ENCODE peak calls at places on chromosomes 3 and 15, in six cellular contexts. T is spleen, M is fibroblast of lung, D is BE2C, R is mucosa of descending colon, E is heart right ventricle. C is an unnamed sample.
A peak's percentile ranks its signal among the peaks of the same experiment; 100 is the strongest.

GRCh38 chr15:62706361-62706760 is 336.2 kb upstream of the TPM1 start:
- DNase-seq in T (no peak), M (no peak), D (no peak), R (no peak), E (no peak), C (no peak)

GRCh38 chr3:50926868-50927267 is 252.1 kb downstream of the DOCK3 start:
- DNase-seq in T (no peak), M (no peak), D (no peak), R (no peak), E (no peak), C (no peak)

GRCh38 chr3:39065197-39065596 is 13.4 kb downstream of the WDR48 start:
- DNase-seq in T (no peak), M (peak; percentile 68), D (peak; percentile 10), R (peak; percentile 43), E (no peak), C (no peak)

GRCh38 chr3:175445741-175446140 is 586.6 kb downstream of the NAALADL2 start:
- DNase-seq in T (no peak), M (no peak), D (no peak), R (no peak), E (no peak), C (no peak)

GRCh38 chr15:39685999-39686613 is 96.5 kb downstream of the FSIP1 start:
- DNase-seq in T (no peak), M (peak; percentile 53), D (peak; percentile 57), R (peak; percentile 79), E (no peak), C (peak; percentile 65)

GRCh38 chr3:63791974-63792373 is 27.1 kb upstream of the C3orf49 start:
- DNase-seq in T (no peak), M (peak; percentile 54), D (no peak), R (peak; percentile 16), E (no peak), C (no peak)

GRCh38 chr3:20080956-20081554 is 40.8 kb downstream of the KAT2B start:
- DNase-seq in T (peak; percentile 88), M (peak; percentile 33), D (peak; percentile 44), R (peak; percentile 36), E (peak; percentile 80), C (no peak)

GRCh38 chr15:38642689-38643270 is 78.2 kb upstream of the RASGRP1 start:
- DNase-seq in T (no peak), M (no peak), D (no peak), R (no peak), E (no peak), C (no peak)

GRCh38 chr15:76200641-76201105 is 110.6 kb downstream of the ETFA start:
- DNase-seq in T (no peak), M (no peak), D (no peak), R (no peak), E (no peak), C (no peak)

GRCh38 chr3:155281892-155282291 is 11.6 kb downstream of the STRIT1 start:
- DNase-seq in T (no peak), M (peak; percentile 39), D (no peak), R (no peak), E (no peak), C (no peak)

GRCh38 chr3:59818033-59818936 is 768.5 kb upstream of the CFAP20DC start:
- DNase-seq in T (no peak), M (peak; percentile 99), D (no peak), R (peak; percentile 88), E (peak; percentile 82), C (no peak)

GRCh38 chr3:42020681-42021307 is 58.9 kb upstream of the ULK4 start:
- DNase-seq in T (no peak), M (peak; percentile 89), D (no peak), R (no peak), E (no peak), C (no peak)

GRCh38 chr3:122728186-122728585 is 47.5 kb downstream of the PARP14 start:
- DNase-seq in T (no peak), M (no peak), D (no peak), R (no peak), E (no peak), C (no peak)

GRCh38 chr15:94743668-94744067 is 512.3 kb downstream of the MCTP2 start:
- DNase-seq in T (no peak), M (no peak), D (no peak), R (no peak), E (no peak), C (no peak)

GRCh38 chr3:89859738-89860137 is 752.3 kb downstream of the EPHA3 start:
- DNase-seq in T (no peak), M (no peak), D (no peak), R (no peak), E (no peak), C (no peak)

GRCh38 chr3:188452158-188452772 is 298.3 kb downstream of the LPP start:
- DNase-seq in T (no peak), M (no peak), D (no peak), R (no peak), E (no peak), C (no peak)

GRCh38 chr3:141071681-141072260 is 20.6 kb downstream of the SPSB4 start:
- DNase-seq in T (no peak), M (no peak), D (peak; percentile 85), R (no peak), E (no peak), C (no peak)

GRCh38 chr3:174957081-174957480 is 97.9 kb downstream of the NAALADL2 start:
- DNase-seq in T (no peak), M (peak; percentile 40), D (no peak), R (no peak), E (no peak), C (no peak)

GRCh38 chr3:126483321-126483761 is 7.7 kb upstream of the ZXDC start:
- DNase-seq in T (peak; percentile 65), M (no peak), D (no peak), R (no peak), E (no peak), C (no peak)

GRCh38 chr15:33908396-33908795 is 59.9 kb upstream of the CHRM5 start:
- DNase-seq in T (no peak), M (peak; percentile 71), D (no peak), R (no peak), E (no peak), C (no peak)

GRCh38 chr3:67423722-67424121 is 230.7 kb downstream of the SUCLG2 start:
- DNase-seq in T (no peak), M (no peak), D (no peak), R (no peak), E (no peak), C (no peak)

GRCh38 chr3:138365253-138365555 is 16.8 kb downstream of the MRAS start:
- DNase-seq in T (peak; percentile 30), M (no peak), D (no peak), R (no peak), E (no peak), C (no peak)

GRCh38 chr3:16286161-16286560 is 21.1 kb downstream of the OXNAD1 start:
- DNase-seq in T (no peak), M (no peak), D (no peak), R (peak; percentile 31), E (no peak), C (no peak)

GRCh38 chr15:101156509-101157159 is 95.2 kb downstream of the CHSY1 start:
- DNase-seq in T (peak; percentile 81), M (peak; percentile 55), D (no peak), R (no peak), E (no peak), C (no peak)

GRCh38 chr3:155554777-155555445 is 190.0 kb downstream of the PLCH1 start:
- DNase-seq in T (no peak), M (no peak), D (no peak), R (no peak), E (no peak), C (peak; percentile 57)

GRCh38 chr15:68228971-68229385 is 550 bp downstream of the CLN6 start:
- DNase-seq in T (no peak), M (no peak), D (no peak), R (peak; percentile 29), E (no peak), C (no peak)

GRCh38 chr3:18425641-18426403 is 683 bp upstream of the SATB1 start:
- DNase-seq in T (peak; percentile 92), M (no peak), D (peak; percentile 48), R (peak; percentile 68), E (peak; percentile 57), C (peak; percentile 47)

GRCh38 chr15:92891533-92892200 is 8.5 kb upstream of the CHD2 start:
- DNase-seq in T (no peak), M (no peak), D (no peak), R (no peak), E (no peak), C (no peak)

GRCh38 chr3:134610455-134611385 is 40.1 kb downstream of the KY start:
- DNase-seq in T (no peak), M (no peak), D (peak; percentile 42), R (no peak), E (no peak), C (no peak)
- H3K4me1 ChIP-seq in T (peaks cover 13% of the 10 kb centered on the region), M (no peaks in the 10 kb centered on the region), D (peaks cover 3% of the 10 kb centered on the region), R (no peaks in the 10 kb centered on the region), E (no peaks in the 10 kb centered on the region), C (no peaks in the 10 kb centered on the region)

DNA sequence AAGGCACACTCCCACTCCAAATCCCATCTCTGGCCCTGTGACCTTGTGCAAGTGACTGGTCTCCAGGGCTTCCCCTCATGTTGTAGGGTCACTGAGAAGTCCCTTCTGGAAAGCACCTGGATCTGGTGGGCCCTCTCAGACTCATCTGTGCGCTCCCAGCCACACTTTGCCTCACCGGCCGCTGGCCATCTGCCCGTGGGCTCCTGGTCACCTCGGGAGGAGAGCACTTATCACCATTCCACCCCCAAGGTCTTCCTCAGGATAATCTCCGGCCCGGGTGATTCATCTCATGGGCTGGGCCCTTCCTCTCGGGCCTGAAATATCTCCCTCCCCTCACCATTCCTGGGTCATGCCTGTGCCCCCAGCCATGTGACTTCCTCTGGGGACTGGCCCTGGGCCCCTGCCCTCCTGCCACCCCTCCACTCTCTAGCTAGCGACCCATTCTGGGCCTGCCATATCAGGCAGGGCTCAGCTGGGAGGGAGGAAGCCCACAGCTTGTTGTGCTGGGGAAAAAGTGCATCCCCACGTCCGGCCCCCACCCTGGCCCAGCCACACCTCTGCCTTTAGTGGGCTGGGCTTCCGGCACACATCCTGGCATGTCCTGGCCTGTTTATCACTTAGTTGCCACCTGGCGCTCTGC is 10.6 kb upstream of the WNT7A start:
- DNase-seq in T (peak; percentile 91), M (no peak), D (no peak), R (no peak), E (no peak), C (no peak)
- H3K4me1 ChIP-seq in T (peaks cover 28% of the 10 kb centered on the region), M (no peaks in the 10 kb centered on the region), D (no peaks in the 10 kb centered on the region), R (no peaks in the 10 kb centered on the region), E (peaks cover 4% of the 10 kb centered on the region), C (no peaks in the 10 kb centered on the region)

GRCh38 chr15:78049691-78050440 is 27.6 kb downstream of the TBC1D2B start:
- DNase-seq in T (peak; percentile 85), M (peak; percentile 92), D (no peak), R (peak; percentile 55), E (no peak), C (no peak)
- H3K4me1 ChIP-seq in T (peaks cover 99% of the 10 kb centered on the region), M (peaks cover 26% of the 10 kb centered on the region), D (no peaks in the 10 kb centered on the region), R (peaks cover 77% of the 10 kb centered on the region), E (peaks cover 72% of the 10 kb centered on the region), C (peaks cover 33% of the 10 kb centered on the region)

DNA sequence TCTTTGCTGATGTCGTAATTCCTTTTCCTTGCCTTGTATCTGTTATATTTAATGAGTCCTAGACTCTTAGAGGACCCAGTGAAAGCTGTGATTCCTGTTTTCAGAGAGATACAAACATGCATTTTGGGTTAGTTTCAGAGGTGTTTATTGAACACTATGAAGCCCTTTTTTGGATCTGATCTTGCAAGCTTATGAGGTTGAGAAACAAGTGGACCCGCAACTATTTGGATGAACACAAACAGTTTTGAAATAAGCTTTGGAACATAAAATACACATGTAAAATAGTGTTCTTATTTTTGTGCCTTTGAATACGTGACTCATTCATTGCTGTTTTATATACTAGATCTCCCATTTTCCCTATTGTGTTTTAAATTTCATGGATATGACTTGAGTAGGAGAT is 33.5 kb downstream of the SNRK start:
- DNase-seq in T (no peak), M (no peak), D (no peak), R (no peak), E (no peak), C (no peak)
- H3K4me1 ChIP-seq in T (peaks cover 81% of the 10 kb centered on the region), M (peaks cover 11% of the 10 kb centered on the region), D (no peaks in the 10 kb centered on the region), R (no peaks in the 10 kb centered on the region), E (peaks cover 81% of the 10 kb centered on the region), C (no peaks in the 10 kb centered on the region)

C was measured in Caco-2.